ENCODE peak calls at places on chromosomes 11 and 22, in six cellular contexts. One of them, this sample, is unnamed.

GRCh38 chr11:73384871-73385692 is 8.9 kb downstream of the RELT start:
- DNase-seq in neuronal stem cell: no peak
- DNase-seq in HCT116: no peak
- DNase-seq in PC-9: no peak
- DNase-seq in osteoblast: peak
- DNase-seq in fibroblast of lung: no peak
- DNase-seq in this sample: no peak

GRCh38 chr11:16154715-16155396 is 201.5 kb downstream of the SOX6 start:
- DNase-seq in fibroblast of lung: peak
- DNase-seq in PC-9: peak
- DNase-seq in osteoblast: no peak
- DNase-seq in neuronal stem cell: no peak
- DNase-seq in HCT116: no peak
- DNase-seq in this sample: peak

GRCh38 chr22:33747576-33748180 is 172.6 kb downstream of the LARGE1 start:
- DNase-seq in HCT116: no peak
- DNase-seq in fibroblast of lung: no peak
- DNase-seq in osteoblast: no peak
- DNase-seq in neuronal stem cell: no peak
- DNase-seq in PC-9: no peak
- DNase-seq in this sample: no peak

GRCh38 chr11:2440646-2441045 is 3.7 kb downstream of the TRPM5 start:
- DNase-seq in PC-9: no peak
- DNase-seq in osteoblast: peak
- DNase-seq in HCT116: no peak
- DNase-seq in neuronal stem cell: no peak
- DNase-seq in fibroblast of lung: no peak
- DNase-seq in this sample: no peak

GRCh38 chr11:64011371-64011770 is 24.4 kb upstream of the FLRT1 start:
- DNase-seq in fibroblast of lung: no peak
- DNase-seq in osteoblast: no peak
- DNase-seq in neuronal stem cell: no peak
- DNase-seq in HCT116: no peak
- DNase-seq in PC-9: no peak
- DNase-seq in this sample: no peak

GRCh38 chr11:82832983-82833382 is 67.2 kb downstream of the PRCP start:
- DNase-seq in osteoblast: no peak
- DNase-seq in neuronal stem cell: no peak
- DNase-seq in PC-9: no peak
- DNase-seq in HCT116: no peak
- DNase-seq in fibroblast of lung: no peak
- DNase-seq in this sample: no peak

GRCh38 chr22:48633996-48634836 is 1193.5 kb downstream of the BRD1 start:
- DNase-seq in PC-9: no peak
- DNase-seq in osteoblast: no peak
- DNase-seq in fibroblast of lung: no peak
- DNase-seq in neuronal stem cell: no peak
- DNase-seq in HCT116: no peak
- DNase-seq in this sample: no peak

GRCh38 chr11:61747389-61748285 is 4.8 kb upstream of the MYRF start:
- DNase-seq in neuronal stem cell: peak
- DNase-seq in osteoblast: peak
- DNase-seq in PC-9: peak
- DNase-seq in HCT116: peak
- DNase-seq in fibroblast of lung: peak
- DNase-seq in this sample: peak

GRCh38 chr11:62922653-62923371 is 1.6 kb upstream of the CHRM1 start:
- DNase-seq in neuronal stem cell: no peak
- DNase-seq in PC-9: no peak
- DNase-seq in fibroblast of lung: no peak
- DNase-seq in osteoblast: peak
- DNase-seq in HCT116: no peak
- DNase-seq in this sample: no peak

GRCh38 chr11:134579709-134580634 is 167.9 kb upstream of the B3GAT1 start:
- DNase-seq in fibroblast of lung: no peak
- DNase-seq in PC-9: no peak
- DNase-seq in osteoblast: no peak
- DNase-seq in neuronal stem cell: no peak
- DNase-seq in HCT116: no peak
- DNase-seq in this sample: no peak

GRCh38 chr11:64314805-64315561 is 2.4 kb downstream of the TRMT112 start:
- DNase-seq in HCT116: no peak
- DNase-seq in fibroblast of lung: no peak
- DNase-seq in osteoblast: peak
- DNase-seq in PC-9: peak
- DNase-seq in neuronal stem cell: no peak
- DNase-seq in this sample: no peak

GRCh38 chr11:78801161-78801884 is 226.7 kb upstream of the NARS2 start:
- DNase-seq in HCT116: no peak
- DNase-seq in PC-9: peak
- DNase-seq in fibroblast of lung: peak
- DNase-seq in neuronal stem cell: no peak
- DNase-seq in osteoblast: peak
- DNase-seq in this sample: peak

GRCh38 chr11:113698515-113698914 is 7.6 kb downstream of the TMPRSS5 start:
- DNase-seq in fibroblast of lung: no peak
- DNase-seq in HCT116: no peak
- DNase-seq in PC-9: no peak
- DNase-seq in neuronal stem cell: no peak
- DNase-seq in osteoblast: no peak
- DNase-seq in this sample: no peak

GRCh38 chr11:68839953-68840641 is 1.6 kb downstream of the CPT1A start:
- DNase-seq in HCT116: no peak
- DNase-seq in osteoblast: no peak
- DNase-seq in PC-9: peak
- DNase-seq in neuronal stem cell: no peak
- DNase-seq in fibroblast of lung: peak
- DNase-seq in this sample: no peak

GRCh38 chr11:94131363-94132115 is 2.9 kb downstream of the PANX1 start:
- DNase-seq in fibroblast of lung: peak
- DNase-seq in neuronal stem cell: no peak
- DNase-seq in HCT116: no peak
- DNase-seq in PC-9: peak
- DNase-seq in osteoblast: no peak
- DNase-seq in this sample: peak

GRCh38 chr22:26579331-26579886 is 10.5 kb downstream of the TPST2 start:
- DNase-seq in osteoblast: no peak
- DNase-seq in HCT116: no peak
- DNase-seq in PC-9: no peak
- DNase-seq in neuronal stem cell: no peak
- DNase-seq in fibroblast of lung: no peak
- DNase-seq in this sample: no peak

GRCh38 chr11:78961938-78962701 is 387.5 kb upstream of the NARS2 start:
- DNase-seq in PC-9: no peak
- DNase-seq in HCT116: no peak
- DNase-seq in fibroblast of lung: peak
- DNase-seq in osteoblast: no peak
- DNase-seq in neuronal stem cell: peak
- DNase-seq in this sample: no peak

GRCh38 chr11:46279393-46280099 is 2.1 kb downstream of the CREB3L1 start:
- DNase-seq in PC-9: no peak
- DNase-seq in neuronal stem cell: no peak
- DNase-seq in fibroblast of lung: peak
- DNase-seq in HCT116: no peak
- DNase-seq in osteoblast: peak
- DNase-seq in this sample: no peak

GRCh38 chr22:40525250-40525884 is 111.2 kb downstream of the MRTFA start:
- DNase-seq in HCT116: no peak
- DNase-seq in osteoblast: no peak
- DNase-seq in neuronal stem cell: no peak
- DNase-seq in PC-9: no peak
- DNase-seq in fibroblast of lung: no peak
- DNase-seq in this sample: peak

GRCh38 chr11:132874638-132875037 is 657.7 kb downstream of the OPCML start:
- DNase-seq in osteoblast: peak
- DNase-seq in neuronal stem cell: no peak
- DNase-seq in fibroblast of lung: peak
- DNase-seq in PC-9: no peak
- DNase-seq in HCT116: no peak
- DNase-seq in this sample: peak

GRCh38 chr22:21568207-21569075 is 927 bp downstream of the UBE2L3 start:
- DNase-seq in PC-9: no peak
- DNase-seq in neuronal stem cell: no peak
- DNase-seq in HCT116: no peak
- DNase-seq in fibroblast of lung: peak
- DNase-seq in osteoblast: peak
- DNase-seq in this sample: no peak

DNA sequence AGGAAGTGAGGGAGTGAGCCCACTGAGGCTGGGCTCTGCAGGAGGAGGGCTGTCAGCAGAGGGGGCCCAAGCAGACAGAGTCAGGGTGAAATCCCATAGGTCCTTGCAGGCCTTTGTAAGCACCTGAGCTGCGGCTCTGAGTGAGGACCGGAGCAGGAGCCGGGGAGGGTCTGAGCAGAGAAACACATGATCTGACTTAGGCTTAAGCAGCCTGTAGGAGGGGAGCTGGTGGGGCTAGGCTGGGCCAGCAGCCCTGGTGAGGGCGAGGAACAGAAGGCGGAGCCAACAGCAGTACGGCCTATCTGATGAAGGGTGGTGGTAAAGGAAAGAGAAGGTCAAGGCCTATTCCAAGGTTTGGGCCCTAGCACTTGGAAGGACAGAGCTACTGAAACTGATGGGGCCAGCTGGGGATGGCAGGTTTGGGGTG is 26.9 kb upstream of the CBX7 start:
- DNase-seq in HCT116: no peak
- DNase-seq in PC-9: no peak
- DNase-seq in fibroblast of lung: no peak
- DNase-seq in osteoblast: peak
- DNase-seq in neuronal stem cell: no peak
- DNase-seq in this sample: no peak
- H2AFZ ChIP-seq in HCT116: no peak
- H2AFZ ChIP-seq in PC-9: no peak
- H2AFZ ChIP-seq in fibroblast of lung: no peak
- H2AFZ ChIP-seq in osteoblast: no peak
- H2AFZ ChIP-seq in neuronal stem cell: peak
- H2AFZ ChIP-seq in this sample: no peak

GRCh38 chr11:35709386-35709785 is 46.8 kb downstream of the TRIM44 start:
- DNase-seq in fibroblast of lung: no peak
- DNase-seq in osteoblast: no peak
- DNase-seq in PC-9: no peak
- DNase-seq in neuronal stem cell: no peak
- DNase-seq in HCT116: no peak
- DNase-seq in this sample: no peak
- H2AFZ ChIP-seq in fibroblast of lung: no peak
- H2AFZ ChIP-seq in osteoblast: no peak
- H2AFZ ChIP-seq in PC-9: no peak
- H2AFZ ChIP-seq in neuronal stem cell: no peak
- H2AFZ ChIP-seq in HCT116: no peak
- H2AFZ ChIP-seq in this sample: no peak

GRCh38 chr11:71302534-71302909 is 50.1 kb upstream of the SHANK2 start:
- DNase-seq in HCT116: no peak
- DNase-seq in osteoblast: peak
- DNase-seq in fibroblast of lung: no peak
- DNase-seq in neuronal stem cell: no peak
- DNase-seq in PC-9: no peak
- DNase-seq in this sample: no peak

GRCh38 chr11:71302911-71303310 is 50.5 kb upstream of the SHANK2 start:
- DNase-seq in neuronal stem cell: no peak
- DNase-seq in fibroblast of lung: no peak
- DNase-seq in osteoblast: peak
- DNase-seq in HCT116: no peak
- DNase-seq in PC-9: peak
- DNase-seq in this sample: no peak

GRCh38 chr11:71300187-71300586 is 47.8 kb upstream of the SHANK2 start:
- DNase-seq in neuronal stem cell: no peak
- DNase-seq in PC-9: no peak
- DNase-seq in osteoblast: peak
- DNase-seq in HCT116: no peak
- DNase-seq in fibroblast of lung: no peak
- DNase-seq in this sample: no peak

GRCh38 chr11:71301858-71302533 is 49.6 kb upstream of the SHANK2 start:
- DNase-seq in neuronal stem cell: no peak
- DNase-seq in fibroblast of lung: no peak
- DNase-seq in osteoblast: peak
- DNase-seq in HCT116: no peak
- DNase-seq in PC-9: no peak
- DNase-seq in this sample: no peak

GRCh38 chr11:71301046-71301857 is 48.9 kb upstream of the SHANK2 start:
- DNase-seq in HCT116: no peak
- DNase-seq in neuronal stem cell: no peak
- DNase-seq in osteoblast: no peak
- DNase-seq in fibroblast of lung: no peak
- DNase-seq in PC-9: no peak
- DNase-seq in this sample: no peak
- H2AFZ ChIP-seq in HCT116: no peak
- H2AFZ ChIP-seq in neuronal stem cell: no peak
- H2AFZ ChIP-seq in osteoblast: no peak
- H2AFZ ChIP-seq in fibroblast of lung: no peak
- H2AFZ ChIP-seq in PC-9: no peak
- H2AFZ ChIP-seq in this sample: no peak

GRCh38 chr22:42612336-42612735 is 2.3 kb downstream of the POLDIP3 start:
- DNase-seq in PC-9: no peak
- DNase-seq in fibroblast of lung: no peak
- DNase-seq in neuronal stem cell: no peak
- DNase-seq in HCT116: no peak
- DNase-seq in osteoblast: no peak
- DNase-seq in this sample: no peak

GRCh38 chr22:42613869-42614268 is 814 bp downstream of the POLDIP3 start:
- DNase-seq in PC-9: peak
- DNase-seq in osteoblast: peak
- DNase-seq in HCT116: no peak
- DNase-seq in neuronal stem cell: no peak
- DNase-seq in fibroblast of lung: peak
- DNase-seq in this sample: peak

GRCh38 chr22:42614312-42615091 is at the start of gene POLDIP3:
- DNase-seq in neuronal stem cell: peak
- DNase-seq in PC-9: peak
- DNase-seq in osteoblast: peak
- DNase-seq in HCT116: peak
- DNase-seq in fibroblast of lung: peak
- DNase-seq in this sample: peak

GRCh38 chr22:42617155-42617983 is 2.7 kb upstream of the POLDIP3 start:
- DNase-seq in PC-9: no peak
- DNase-seq in HCT116: no peak
- DNase-seq in neuronal stem cell: no peak
- DNase-seq in fibroblast of lung: no peak
- DNase-seq in osteoblast: peak
- DNase-seq in this sample: no peak

DNA sequence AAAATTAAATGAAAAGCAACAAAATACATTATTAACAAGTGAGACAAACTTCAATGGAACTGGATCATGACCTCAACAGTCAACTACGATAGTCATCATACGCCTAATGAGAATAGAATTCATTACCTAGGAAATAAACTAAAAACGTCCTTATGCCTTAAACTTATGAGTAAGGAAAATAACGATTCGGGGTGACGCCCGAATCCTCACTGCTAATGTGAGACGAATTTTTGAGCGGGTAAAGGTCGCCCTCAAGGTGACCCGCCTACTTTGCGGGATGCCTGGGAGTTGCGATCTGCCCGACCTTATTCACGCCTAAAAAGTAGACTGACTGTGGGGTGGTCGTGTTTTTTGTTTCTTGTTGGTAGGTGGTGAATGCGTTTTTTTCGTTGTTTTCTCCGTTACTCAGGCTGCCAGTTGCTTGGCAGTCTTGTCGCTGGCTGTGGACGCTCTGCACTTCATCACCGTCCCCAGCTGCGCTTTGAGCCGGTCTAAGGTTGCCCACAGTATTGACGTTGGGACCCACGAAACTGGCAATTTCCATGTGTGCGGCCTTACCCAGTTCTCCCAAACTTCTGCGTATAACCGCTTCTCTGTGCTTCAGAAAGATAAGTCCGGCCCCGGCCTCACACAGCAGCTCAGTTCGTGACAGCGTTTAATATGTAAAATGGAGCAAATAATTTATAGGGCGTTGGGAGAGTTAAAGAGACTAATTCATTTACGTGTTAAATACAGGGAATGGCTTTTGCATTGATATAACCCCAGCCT is 593 bp upstream of the POLDIP3 start:
- DNase-seq in fibroblast of lung: peak
- DNase-seq in osteoblast: peak
- DNase-seq in PC-9: peak
- DNase-seq in HCT116: peak
- DNase-seq in neuronal stem cell: peak
- DNase-seq in this sample: peak
- H2AFZ ChIP-seq in fibroblast of lung: no peak
- H2AFZ ChIP-seq in osteoblast: peak
- H2AFZ ChIP-seq in PC-9: peak
- H2AFZ ChIP-seq in HCT116: no peak
- H2AFZ ChIP-seq in neuronal stem cell: peak
- H2AFZ ChIP-seq in this sample: peak